ENCODE peak calls at places on chromosomes 13 and 19, in six cellular contexts. J, N, C, U, H and Q are unnamed samples.

GRCh38 chr13:43448605-43449004 is 338.2 kb downstream of the ENOX1 start:
- DNase-seq in J (no peak), N (no peak), C (no peak), U (no peak), H (no peak), Q (no peak)

GRCh38 chr19:49502866-49503581 is 6.8 kb downstream of the RPS11 start:
- DNase-seq in J (no peak), N (peak; percentile 70), C (peak; percentile 70), U (no peak), H (no peak), Q (peak; percentile 64)

GRCh38 chr13:113544071-113544891 is 40.3 kb upstream of the TFDP1 start:
- DNase-seq in J (no peak), N (no peak), C (peak; percentile 83), U (no peak), H (no peak), Q (no peak)

GRCh38 chr19:23823952-23824389 is 65.3 kb upstream of the ZNF681 start:
- DNase-seq in J (no peak), N (peak; percentile 19), C (peak; percentile 17), U (no peak), H (no peak), Q (no peak)

GRCh38 chr13:105643966-105644365 is 891.5 kb downstream of the EFNB2 start:
- DNase-seq in J (no peak), N (no peak), C (no peak), U (no peak), H (no peak), Q (no peak)

GRCh38 chr13:107866666-107867623 is 348.4 kb downstream of the LIG4 start:
- DNase-seq in J (no peak), N (no peak), C (peak; percentile 73), U (no peak), H (no peak), Q (peak; percentile 62)

GRCh38 chr19:407501-408440 is 1.2 kb downstream of the C2CD4C start:
- DNase-seq in J (no peak), N (no peak), C (no peak), U (no peak), H (no peak), Q (no peak)

GRCh38 chr19:47663911-47664771 is 49.1 kb upstream of the EHD2 start:
- DNase-seq in J (peak; percentile 41), N (peak; percentile 97), C (no peak), U (peak; percentile 85), H (peak; percentile 95), Q (no peak)

GRCh38 chr19:52566588-52566987 is 3.5 kb upstream of the ZNF701 start:
- DNase-seq in J (no peak), N (peak; percentile 77), C (no peak), U (no peak), H (no peak), Q (no peak)

GRCh38 chr19:1761528-1762242 is 8.4 kb downstream of the ONECUT3 start:
- DNase-seq in J (no peak), N (no peak), C (no peak), U (no peak), H (no peak), Q (no peak)

GRCh38 chr19:47497821-47498520 is 14.0 kb upstream of the KPTN start:
- DNase-seq in J (no peak), N (no peak), C (no peak), U (no peak), H (no peak), Q (no peak)

GRCh38 chr13:44758595-44759221 is 182.6 kb upstream of the TSC22D1 start:
- DNase-seq in J (no peak), N (peak; percentile 85), C (no peak), U (no peak), H (peak; percentile 87), Q (peak; percentile 93)

GRCh38 chr19:34962281-34962944 is 1.6 kb downstream of the ZNF792 start:
- DNase-seq in J (no peak), N (peak; percentile 31), C (peak; percentile 70), U (no peak), H (no peak), Q (no peak)

GRCh38 chr19:5536337-5536894 is 31.3 kb downstream of the TINCR start:
- DNase-seq in J (no peak), N (peak; percentile 23), C (peak; percentile 65), U (peak; percentile 73), H (no peak), Q (peak; percentile 21)

GRCh38 chr19:46378268-46378667 is 31.4 kb downstream of the PPP5C start:
- DNase-seq in J (no peak), N (peak; percentile 68), C (no peak), U (no peak), H (peak; percentile 59), Q (no peak)

GRCh38 chr13:82938644-82939043 is 943.6 kb downstream of the SLITRK1 start:
- DNase-seq in J (no peak), N (no peak), C (no peak), U (no peak), H (no peak), Q (no peak)

GRCh38 chr19:52889076-52889475 is 8.4 kb downstream of the ZNF320 start:
- DNase-seq in J (no peak), N (no peak), C (no peak), U (no peak), H (no peak), Q (no peak)

GRCh38 chr13:48576448-48576993 is 43.6 kb upstream of the RCBTB2 start:
- DNase-seq in J (no peak), N (no peak), C (no peak), U (no peak), H (no peak), Q (no peak)

GRCh38 chr13:106348032-106348431 is 187.4 kb downstream of the EFNB2 start:
- DNase-seq in J (no peak), N (peak; percentile 65), C (no peak), U (no peak), H (no peak), Q (no peak)

GRCh38 chr19:35429698-35430097 is 18.4 kb upstream of the FFAR2 start:
- DNase-seq in J (no peak), N (no peak), C (no peak), U (no peak), H (no peak), Q (no peak)

GRCh38 chr19:2003901-2004300 is 11.6 kb downstream of the BTBD2 start:
- DNase-seq in J (no peak), N (no peak), C (no peak), U (no peak), H (no peak), Q (no peak)

GRCh38 chr19:33750587-33751385 is 45.9 kb upstream of the KCTD15 start:
- DNase-seq in J (no peak), N (no peak), C (peak; percentile 82), U (no peak), H (no peak), Q (no peak)

GRCh38 chr19:58476498-58477015 is 405 bp downstream of the ZNF446 start:
- DNase-seq in J (no peak), N (peak; percentile 12), C (peak; percentile 38), U (peak; percentile 63), H (no peak), Q (no peak)

GRCh38 chr13:21218351-21219043 is 42.0 kb downstream of the MRPL57 start:
- DNase-seq in J (no peak), N (no peak), C (no peak), U (no peak), H (no peak), Q (no peak)

GRCh38 chr19:4019578-4019977 is 12.0 kb downstream of the PIAS4 start:
- DNase-seq in J (no peak), N (no peak), C (peak; percentile 10), U (no peak), H (no peak), Q (no peak)